ENCODE peak calls at places on chromosome 22, in six cellular contexts. G is fibroblast of pulmonary artery, D is tibial nerve, T is tibial artery, P is Calu3, W is GM10248. R is an unnamed sample.

GRCh38 chr22:18001040-18001893 is 23.1 kb downstream of the MICAL3 start:
- DNase-seq in G (peak), D (peak), T (peak), P (peak), W (peak), R (peak)

GRCh38 chr22:40452730-40453487 is 82.5 kb downstream of the SGSM3 start:
- DNase-seq in G (peak), D (no peak), T (no peak), P (no peak), W (no peak), R (no peak)

GRCh38 chr22:25402501-25403283 is 161.8 kb upstream of the GRK3 start:
- DNase-seq in G (peak), D (no peak), T (peak), P (no peak), W (peak), R (no peak)

GRCh38 chr22:28283025-28283654 is 364.1 kb upstream of the PITPNB start:
- DNase-seq in G (peak), D (peak), T (no peak), P (no peak), W (no peak), R (no peak)

GRCh38 chr22:30113494-30113893 is 33.2 kb downstream of the HORMAD2 start:
- DNase-seq in G (no peak), D (no peak), T (no peak), P (no peak), W (no peak), R (no peak)

GRCh38 chr22:33393432-33393831 is 335.3 kb upstream of the SYN3 start:
- DNase-seq in G (no peak), D (no peak), T (no peak), P (no peak), W (no peak), R (no peak)

GRCh38 chr22:29202231-29203192 is 3.2 kb upstream of the EMID1 start:
- DNase-seq in G (peak), D (peak), T (no peak), P (peak), W (peak), R (no peak)

GRCh38 chr22:29031236-29031982 is 30.2 kb downstream of the C22orf31 start:
- DNase-seq in G (peak), D (peak), T (peak), P (peak), W (no peak), R (no peak)

GRCh38 chr22:22944268-22944985 is 56.8 kb downstream of the IGLL5 start:
- DNase-seq in G (no peak), D (no peak), T (no peak), P (no peak), W (no peak), R (no peak)

GRCh38 chr22:24436553-24436952 is 9.2 kb downstream of the ADORA2A start:
- DNase-seq in G (no peak), D (no peak), T (peak), P (no peak), W (no peak), R (peak)

GRCh38 chr22:27870234-27871191 is 48.5 kb downstream of the PITPNB start:
- DNase-seq in G (no peak), D (no peak), T (no peak), P (peak), W (no peak), R (no peak)

GRCh38 chr22:17734197-17734596 is 40.1 kb downstream of the BID start:
- DNase-seq in G (peak), D (no peak), T (peak), P (no peak), W (no peak), R (no peak)

GRCh38 chr22:46534177-46534776 is 3.1 kb downstream of the CELSR1 start:
- DNase-seq in G (no peak), D (no peak), T (no peak), P (no peak), W (no peak), R (no peak)

GRCh38 chr22:29892757-29893156 is 9.8 kb downstream of the MTMR3 start:
- DNase-seq in G (no peak), D (no peak), T (no peak), P (no peak), W (no peak), R (no peak)

GRCh38 chr22:31442768-31443489 is 43.5 kb downstream of the DRG1 start:
- DNase-seq in G (no peak), D (no peak), T (no peak), P (no peak), W (no peak), R (no peak)

GRCh38 chr22:41532908-41533825 is 11.1 kb downstream of the POLR3H start:
- DNase-seq in G (peak), D (peak), T (peak), P (peak), W (peak), R (no peak)

GRCh38 chr22:49670610-49671330 is 156.9 kb downstream of the BRD1 start:
- DNase-seq in G (no peak), D (no peak), T (peak), P (no peak), W (peak), R (no peak)

GRCh38 chr22:31046591-31047226 is 34.4 kb upstream of the SMTN start:
- DNase-seq in G (peak), D (peak), T (peak), P (no peak), W (no peak), R (no peak)

GRCh38 chr22:37117092-37117491 is 7.6 kb upstream of the TMPRSS6 start:
- DNase-seq in G (no peak), D (no peak), T (no peak), P (no peak), W (no peak), R (peak)

GRCh38 chr22:38273135-38273761 is 438 bp upstream of the TMEM184B start:
- DNase-seq in G (no peak), D (no peak), T (no peak), P (no peak), W (no peak), R (no peak)

GRCh38 chr22:34301569-34301968 is 381.3 kb upstream of the LARGE1 start:
- DNase-seq in G (no peak), D (no peak), T (no peak), P (no peak), W (no peak), R (no peak)

GRCh38 chr22:33090836-33091235 is 32.7 kb upstream of the SYN3 start:
- DNase-seq in G (no peak), D (no peak), T (no peak), P (no peak), W (no peak), R (no peak)

GRCh38 chr22:37330200-37331033 is 48.1 kb downstream of the CYTH4 start:
- DNase-seq in G (peak), D (no peak), T (no peak), P (peak), W (peak), R (no peak)

GRCh38 chr22:40325315-40325714 is 21.0 kb upstream of the ADSL start:
- DNase-seq in G (no peak), D (no peak), T (no peak), P (no peak), W (peak), R (no peak)

GRCh38 chr22:24584871-24585411 is 7.9 kb downstream of the LRRC75B start:
- DNase-seq in G (no peak), D (no peak), T (no peak), P (no peak), W (no peak), R (no peak)

GRCh38 chr22:41418717-41419116 is 27.9 kb downstream of the TOB2 start:
- DNase-seq in G (no peak), D (no peak), T (no peak), P (no peak), W (no peak), R (no peak)

GRCh38 chr22:24703101-24703500 is 71.4 kb downstream of the PIWIL3 start:
- DNase-seq in G (peak), D (no peak), T (no peak), P (no peak), W (no peak), R (no peak)

GRCh38 chr22:28146401-28147304 is 227.6 kb upstream of the PITPNB start:
- DNase-seq in G (peak), D (no peak), T (no peak), P (no peak), W (no peak), R (no peak)

GRCh38 chr22:24433868-24434471 is 6.6 kb downstream of the ADORA2A start:
- DNase-seq in G (peak), D (peak), T (peak), P (no peak), W (peak), R (no peak)

GRCh38 chr22:50728523-50728931 is 9.5 kb upstream of the ACR start:
- DNase-seq in G (no peak), D (no peak), T (no peak), P (no peak), W (no peak), R (no peak)

GRCh38 chr22:50727678-50728522 is 10.1 kb upstream of the ACR start:
- DNase-seq in G (no peak), D (no peak), T (no peak), P (no peak), W (no peak), R (no peak)

GRCh38 chr22:50725597-50725996 is 12.4 kb upstream of the ACR start:
- DNase-seq in G (no peak), D (no peak), T (no peak), P (no peak), W (no peak), R (no peak)

GRCh38 chr22:50724616-50725015 is 13.4 kb upstream of the ACR start:
- DNase-seq in G (no peak), D (no peak), T (no peak), P (no peak), W (no peak), R (no peak)

GRCh38 chr22:50726643-50727340 is 11.2 kb upstream of the ACR start:
- DNase-seq in G (no peak), D (no peak), T (no peak), P (no peak), W (no peak), R (no peak)
- TF ChIP-seq CTCF in G (no peak), D (no peak), T (no peak), P (no peak), W (no peak), R (no peak)

DNA sequence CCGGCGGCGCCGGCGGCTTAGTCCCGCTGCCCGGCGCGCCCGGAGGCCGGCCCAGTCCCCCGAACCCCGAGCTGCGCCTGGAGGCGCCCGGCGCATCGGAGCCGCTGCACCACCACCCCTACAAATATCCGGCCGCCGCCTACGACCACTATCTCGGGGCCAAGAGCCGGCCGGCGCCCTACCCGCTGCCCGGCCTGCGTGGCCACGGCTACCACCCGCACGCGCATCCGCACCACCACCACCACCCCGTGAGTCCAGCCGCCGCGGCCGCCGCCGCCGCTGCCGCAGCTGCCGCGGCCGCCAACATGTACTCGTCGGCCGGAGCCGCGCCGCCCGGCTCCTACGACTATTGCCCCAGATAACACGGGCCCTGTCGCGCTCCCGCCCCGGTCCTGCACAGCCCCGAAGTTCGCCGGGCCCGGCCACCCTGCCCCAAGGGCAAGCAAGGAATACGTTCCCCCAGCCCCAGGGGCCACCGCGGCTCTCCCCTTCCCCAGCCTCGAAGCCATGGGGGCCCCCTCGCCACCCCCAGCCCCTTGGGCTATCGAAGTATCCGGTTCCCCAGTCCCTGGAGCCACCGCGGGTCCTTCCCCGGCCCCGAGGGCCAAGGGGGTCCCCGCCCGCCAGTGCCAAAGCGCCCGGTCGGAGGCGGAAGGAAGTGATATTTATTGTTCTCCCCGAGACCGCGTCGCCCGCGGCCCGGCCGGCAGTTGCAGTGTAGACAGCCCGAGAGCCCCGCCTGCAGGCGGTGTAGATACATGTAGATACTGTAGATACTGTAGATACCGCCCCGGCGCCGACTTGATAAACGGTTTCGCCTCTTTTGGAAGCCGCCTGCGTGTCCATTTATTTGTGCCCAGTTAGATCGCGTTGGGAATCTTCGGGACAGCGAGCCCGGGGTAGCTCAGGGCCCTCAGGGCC is 6.2 kb downstream of the TBX1 start:
- DNase-seq in G (no peak), D (peak), T (no peak), P (peak), W (no peak), R (no peak)
- TF ChIP-seq CTCF in G (peak), D (peak), T (no peak), P (peak), W (no peak), R (no peak)

GRCh38 chr22:26584010-26584409 is 5.9 kb downstream of the TPST2 start:
- DNase-seq in G (no peak), D (no peak), T (no peak), P (no peak), W (no peak), R (no peak)

GRCh38 chr22:26587991-26588613 is 1.8 kb downstream of the TPST2 start:
- DNase-seq in G (peak), D (no peak), T (no peak), P (no peak), W (no peak), R (no peak)

GRCh38 chr22:26586556-26587325 is 3.2 kb downstream of the TPST2 start:
- DNase-seq in G (no peak), D (no peak), T (no peak), P (no peak), W (no peak), R (no peak)

GRCh38 chr22:26581769-26582168 is 8.2 kb downstream of the TPST2 start:
- DNase-seq in G (no peak), D (no peak), T (no peak), P (no peak), W (no peak), R (no peak)

GRCh38 chr22:26585104-26585790 is 4.7 kb downstream of the TPST2 start:
- DNase-seq in G (peak), D (no peak), T (peak), P (no peak), W (no peak), R (no peak)
- TF ChIP-seq CTCF in G (peak), D (no peak), T (no peak), P (no peak), W (no peak), R (no peak)

DNA sequence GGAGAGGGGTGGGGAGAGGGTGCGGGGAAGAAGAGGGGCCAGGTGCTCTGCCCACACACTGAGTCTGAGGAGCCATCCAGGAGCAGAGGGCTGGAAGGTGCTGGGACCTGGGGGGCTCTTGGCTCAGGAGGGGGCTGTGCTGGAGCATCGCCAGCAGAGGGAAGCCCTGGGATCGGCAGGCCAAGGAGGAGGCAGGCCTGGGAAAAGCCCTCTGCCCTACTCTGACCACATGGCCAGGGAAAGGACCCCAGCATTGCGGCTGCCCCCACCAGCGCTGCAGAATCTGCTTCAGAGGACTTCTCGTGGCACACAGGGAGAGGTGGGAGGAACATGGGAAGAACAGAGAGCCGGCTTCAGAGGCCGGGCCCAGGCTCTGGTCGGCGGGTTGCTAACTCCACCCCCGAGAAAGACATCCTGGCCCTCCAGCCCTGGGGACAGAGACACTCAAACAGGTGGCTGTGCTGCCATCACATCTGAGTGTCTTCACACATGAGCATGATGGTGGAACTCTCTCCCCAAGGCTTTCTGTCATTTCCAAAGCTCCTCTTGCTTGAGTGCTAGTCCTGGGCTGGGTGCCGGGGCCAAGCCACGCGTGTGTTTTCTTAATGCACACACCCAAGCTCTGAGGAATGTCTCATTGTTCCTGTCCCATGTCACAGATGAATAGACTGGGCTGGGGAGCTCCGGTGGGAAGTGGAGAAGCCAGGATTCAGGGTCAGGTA is 1378.0 kb downstream of the BRD1 start:
- DNase-seq in G (no peak), D (no peak), T (peak), P (no peak), W (no peak), R (no peak)
- TF ChIP-seq CTCF in G (no peak), D (no peak), T (no peak), P (no peak), W (no peak), R (no peak)

GRCh38 chr22:44521326-44521725 is 23.3 kb upstream of the RTL6 start:
- DNase-seq in G (no peak), D (no peak), T (peak), P (no peak), W (no peak), R (no peak)
- TF ChIP-seq CTCF in G (no peak), D (no peak), T (no peak), P (no peak), W (no peak), R (no peak)